ENCODE peak calls at places on chromosomes 6 and 20, in five cellular contexts. One of them, this sample, is unnamed.

GRCh38 chr6:87155920-87156600 is 695 bp downstream of the ZNF292 start:
- DNase-seq in astrocyte: peak
- DNase-seq in brain microvascular endothelial cell: peak
- DNase-seq in NAMALWA: peak
- DNase-seq in ovary: peak
- DNase-seq in this sample: peak

GRCh38 chr20:62354031-62354808 is 12.9 kb downstream of the LAMA5 start:
- DNase-seq in astrocyte: no peak
- DNase-seq in brain microvascular endothelial cell: no peak
- DNase-seq in NAMALWA: no peak
- DNase-seq in ovary: no peak
- DNase-seq in this sample: no peak

GRCh38 chr6:53171605-53172467 is 23.2 kb upstream of the GCM1 start:
- DNase-seq in astrocyte: peak
- DNase-seq in brain microvascular endothelial cell: peak
- DNase-seq in NAMALWA: peak
- DNase-seq in ovary: peak
- DNase-seq in this sample: peak

GRCh38 chr6:45448417-45449389 is 71.0 kb upstream of the SUPT3H start:
- DNase-seq in astrocyte: peak
- DNase-seq in brain microvascular endothelial cell: no peak
- DNase-seq in NAMALWA: no peak
- DNase-seq in ovary: no peak
- DNase-seq in this sample: peak

GRCh38 chr6:78629154-78629721 is 238.1 kb upstream of the IRAK1BP1 start:
- DNase-seq in astrocyte: no peak
- DNase-seq in brain microvascular endothelial cell: peak
- DNase-seq in NAMALWA: no peak
- DNase-seq in ovary: no peak
- DNase-seq in this sample: no peak

GRCh38 chr6:135128268-135128914 is 52.7 kb upstream of the MYB start:
- DNase-seq in astrocyte: no peak
- DNase-seq in brain microvascular endothelial cell: no peak
- DNase-seq in NAMALWA: no peak
- DNase-seq in ovary: no peak
- DNase-seq in this sample: no peak

GRCh38 chr6:10441004-10441654 is 26.3 kb upstream of the TFAP2A start:
- DNase-seq in astrocyte: peak
- DNase-seq in brain microvascular endothelial cell: peak
- DNase-seq in NAMALWA: no peak
- DNase-seq in ovary: no peak
- DNase-seq in this sample: no peak

GRCh38 chr20:64228751-64229518 is 26.6 kb upstream of the PCMTD2 start:
- DNase-seq in astrocyte: no peak
- DNase-seq in brain microvascular endothelial cell: no peak
- DNase-seq in NAMALWA: no peak
- DNase-seq in ovary: no peak
- DNase-seq in this sample: no peak

GRCh38 chr6:170111141-170111664 is 179.7 kb downstream of the DLL1 start:
- DNase-seq in astrocyte: no peak
- DNase-seq in brain microvascular endothelial cell: no peak
- DNase-seq in NAMALWA: no peak
- DNase-seq in ovary: peak
- DNase-seq in this sample: no peak

GRCh38 chr6:159760602-159761057 is 1.2 kb upstream of the ACAT2 start:
- DNase-seq in astrocyte: peak
- DNase-seq in brain microvascular endothelial cell: peak
- DNase-seq in NAMALWA: no peak
- DNase-seq in ovary: no peak
- DNase-seq in this sample: no peak

This sample was measured in MM.1S.